ENCODE peak calls at places on chromosomes 1 and 21, in five cellular contexts. One of them, this sample, is unnamed.

GRCh38 chr1:92709738-92710137 is 75.2 kb downstream of the EVI5 start:
- DNase-seq in fibroblast of the aortic adventitia: peak
- DNase-seq in left ventricle myocardium inferior: no peak
- DNase-seq in colonic mucosa: no peak
- DNase-seq in fibroblast of pulmonary artery: peak
- DNase-seq in this sample: peak

GRCh38 chr1:39540504-39541031 is 36.0 kb downstream of the PABPC4 start:
- DNase-seq in fibroblast of the aortic adventitia: no peak
- DNase-seq in left ventricle myocardium inferior: peak
- DNase-seq in colonic mucosa: no peak
- DNase-seq in fibroblast of pulmonary artery: peak
- DNase-seq in this sample: no peak

GRCh38 chr21:36183144-36183795 is 26.6 kb downstream of the DOP1B start:
- DNase-seq in fibroblast of the aortic adventitia: no peak
- DNase-seq in left ventricle myocardium inferior: no peak
- DNase-seq in colonic mucosa: no peak
- DNase-seq in fibroblast of pulmonary artery: no peak
- DNase-seq in this sample: no peak

GRCh38 chr1:96292141-96292540 is 429.4 kb upstream of the PTBP2 start:
- DNase-seq in fibroblast of the aortic adventitia: no peak
- DNase-seq in left ventricle myocardium inferior: no peak
- DNase-seq in colonic mucosa: no peak
- DNase-seq in fibroblast of pulmonary artery: no peak
- DNase-seq in this sample: no peak

GRCh38 chr1:237705462-237705861 is 185.3 kb downstream of the ZP4 start:
- DNase-seq in fibroblast of the aortic adventitia: no peak
- DNase-seq in left ventricle myocardium inferior: no peak
- DNase-seq in colonic mucosa: no peak
- DNase-seq in fibroblast of pulmonary artery: no peak
- DNase-seq in this sample: no peak

GRCh38 chr1:45543599-45544417 is 6.8 kb upstream of the AKR1A1 start:
- DNase-seq in fibroblast of the aortic adventitia: peak
- DNase-seq in left ventricle myocardium inferior: peak
- DNase-seq in colonic mucosa: peak
- DNase-seq in fibroblast of pulmonary artery: peak
- DNase-seq in this sample: no peak

GRCh38 chr1:235883261-235883927 is 16.7 kb upstream of the LYST start:
- DNase-seq in fibroblast of the aortic adventitia: peak
- DNase-seq in left ventricle myocardium inferior: peak
- DNase-seq in colonic mucosa: peak
- DNase-seq in fibroblast of pulmonary artery: peak
- DNase-seq in this sample: peak

GRCh38 chr1:201882665-201883132 is 6.0 kb upstream of the SHISA4 start:
- DNase-seq in fibroblast of the aortic adventitia: peak
- DNase-seq in left ventricle myocardium inferior: no peak
- DNase-seq in colonic mucosa: no peak
- DNase-seq in fibroblast of pulmonary artery: peak
- DNase-seq in this sample: no peak

GRCh38 chr1:113943028-113943811 is 14.1 kb downstream of the HIPK1 start:
- DNase-seq in fibroblast of the aortic adventitia: peak
- DNase-seq in left ventricle myocardium inferior: no peak
- DNase-seq in colonic mucosa: no peak
- DNase-seq in fibroblast of pulmonary artery: peak
- DNase-seq in this sample: no peak

GRCh38 chr1:19375621-19376020 is 63.5 kb downstream of the SLC66A1 start:
- DNase-seq in fibroblast of the aortic adventitia: no peak
- DNase-seq in left ventricle myocardium inferior: no peak
- DNase-seq in colonic mucosa: no peak
- DNase-seq in fibroblast of pulmonary artery: peak
- DNase-seq in this sample: no peak

GRCh38 chr1:157704878-157705277 is 4.3 kb upstream of the FCRL3 start:
- DNase-seq in fibroblast of the aortic adventitia: no peak
- DNase-seq in left ventricle myocardium inferior: no peak
- DNase-seq in colonic mucosa: no peak
- DNase-seq in fibroblast of pulmonary artery: no peak
- DNase-seq in this sample: no peak

GRCh38 chr1:162587347-162587746 is 25.8 kb downstream of the UAP1 start:
- DNase-seq in fibroblast of the aortic adventitia: no peak
- DNase-seq in left ventricle myocardium inferior: no peak
- DNase-seq in colonic mucosa: no peak
- DNase-seq in fibroblast of pulmonary artery: no peak
- DNase-seq in this sample: no peak

GRCh38 chr1:201686709-201687455 is 142.1 kb upstream of the IPO9 start:
- DNase-seq in fibroblast of the aortic adventitia: no peak
- DNase-seq in left ventricle myocardium inferior: no peak
- DNase-seq in colonic mucosa: peak
- DNase-seq in fibroblast of pulmonary artery: no peak
- DNase-seq in this sample: no peak

GRCh38 chr1:1355376-1355775 is 3.0 kb downstream of the MXRA8 start:
- DNase-seq in fibroblast of the aortic adventitia: no peak
- DNase-seq in left ventricle myocardium inferior: no peak
- DNase-seq in colonic mucosa: no peak
- DNase-seq in fibroblast of pulmonary artery: no peak
- DNase-seq in this sample: no peak

GRCh38 chr1:109617291-109617801 is 2.1 kb downstream of the GNAT2 start:
- DNase-seq in fibroblast of the aortic adventitia: peak
- DNase-seq in left ventricle myocardium inferior: no peak
- DNase-seq in colonic mucosa: no peak
- DNase-seq in fibroblast of pulmonary artery: peak
- DNase-seq in this sample: peak

GRCh38 chr1:160116277-160117147 is 953 bp downstream of the ATP1A2 start:
- DNase-seq in fibroblast of the aortic adventitia: peak
- DNase-seq in left ventricle myocardium inferior: no peak
- DNase-seq in colonic mucosa: no peak
- DNase-seq in fibroblast of pulmonary artery: peak
- DNase-seq in this sample: peak

GRCh38 chr1:109535971-109536491 is 3.6 kb upstream of the GPR61 start:
- DNase-seq in fibroblast of the aortic adventitia: no peak
- DNase-seq in left ventricle myocardium inferior: peak
- DNase-seq in colonic mucosa: no peak
- DNase-seq in fibroblast of pulmonary artery: no peak
- DNase-seq in this sample: no peak

GRCh38 chr1:168470821-168471473 is 72.8 kb downstream of the XCL2 start:
- DNase-seq in fibroblast of the aortic adventitia: peak
- DNase-seq in left ventricle myocardium inferior: no peak
- DNase-seq in colonic mucosa: no peak
- DNase-seq in fibroblast of pulmonary artery: peak
- DNase-seq in this sample: peak

GRCh38 chr1:168421399-168422004 is 122.3 kb downstream of the XCL2 start:
- DNase-seq in fibroblast of the aortic adventitia: no peak
- DNase-seq in left ventricle myocardium inferior: no peak
- DNase-seq in colonic mucosa: no peak
- DNase-seq in fibroblast of pulmonary artery: no peak
- DNase-seq in this sample: no peak

GRCh38 chr1:63892632-63893395 is 119.0 kb downstream of the ROR1 start:
- DNase-seq in fibroblast of the aortic adventitia: peak
- DNase-seq in left ventricle myocardium inferior: no peak
- DNase-seq in colonic mucosa: no peak
- DNase-seq in fibroblast of pulmonary artery: peak
- DNase-seq in this sample: peak

GRCh38 chr1:53359225-53359933 is 31.5 kb upstream of the LRP8 start:
- DNase-seq in fibroblast of the aortic adventitia: no peak
- DNase-seq in left ventricle myocardium inferior: no peak
- DNase-seq in colonic mucosa: no peak
- DNase-seq in fibroblast of pulmonary artery: no peak
- DNase-seq in this sample: no peak

GRCh38 chr1:61120998-61121397 is 38.6 kb downstream of the NFIA start:
- DNase-seq in fibroblast of the aortic adventitia: peak
- DNase-seq in left ventricle myocardium inferior: no peak
- DNase-seq in colonic mucosa: no peak
- DNase-seq in fibroblast of pulmonary artery: peak
- DNase-seq in this sample: no peak

GRCh38 chr1:15847893-15848142 is 311 bp downstream of the SPEN start:
- DNase-seq in fibroblast of the aortic adventitia: no peak
- DNase-seq in left ventricle myocardium inferior: no peak
- DNase-seq in colonic mucosa: no peak
- DNase-seq in fibroblast of pulmonary artery: no peak
- DNase-seq in this sample: no peak

GRCh38 chr1:224617410-224618361 is 1.6 kb downstream of the CNIH3 start:
- DNase-seq in fibroblast of the aortic adventitia: peak
- DNase-seq in left ventricle myocardium inferior: no peak
- DNase-seq in colonic mucosa: no peak
- DNase-seq in fibroblast of pulmonary artery: no peak
- DNase-seq in this sample: no peak

GRCh38 chr1:33716976-33717688 is 146.7 kb upstream of the HMGB4 start:
- DNase-seq in fibroblast of the aortic adventitia: no peak
- DNase-seq in left ventricle myocardium inferior: no peak
- DNase-seq in colonic mucosa: no peak
- DNase-seq in fibroblast of pulmonary artery: no peak
- DNase-seq in this sample: no peak

GRCh38 chr1:46274224-46275029 is 26.9 kb downstream of the RAD54L start:
- DNase-seq in fibroblast of the aortic adventitia: no peak
- DNase-seq in left ventricle myocardium inferior: no peak
- DNase-seq in colonic mucosa: no peak
- DNase-seq in fibroblast of pulmonary artery: no peak
- DNase-seq in this sample: no peak

GRCh38 chr1:157147037-157147436 is 8.8 kb upstream of the ETV3 start:
- DNase-seq in fibroblast of the aortic adventitia: no peak
- DNase-seq in left ventricle myocardium inferior: no peak
- DNase-seq in colonic mucosa: no peak
- DNase-seq in fibroblast of pulmonary artery: no peak
- DNase-seq in this sample: no peak

GRCh38 chr21:42818328-42818749 is 61.0 kb downstream of the WDR4 start:
- DNase-seq in fibroblast of the aortic adventitia: peak
- DNase-seq in left ventricle myocardium inferior: peak
- DNase-seq in colonic mucosa: peak
- DNase-seq in fibroblast of pulmonary artery: peak
- DNase-seq in this sample: no peak

DNA sequence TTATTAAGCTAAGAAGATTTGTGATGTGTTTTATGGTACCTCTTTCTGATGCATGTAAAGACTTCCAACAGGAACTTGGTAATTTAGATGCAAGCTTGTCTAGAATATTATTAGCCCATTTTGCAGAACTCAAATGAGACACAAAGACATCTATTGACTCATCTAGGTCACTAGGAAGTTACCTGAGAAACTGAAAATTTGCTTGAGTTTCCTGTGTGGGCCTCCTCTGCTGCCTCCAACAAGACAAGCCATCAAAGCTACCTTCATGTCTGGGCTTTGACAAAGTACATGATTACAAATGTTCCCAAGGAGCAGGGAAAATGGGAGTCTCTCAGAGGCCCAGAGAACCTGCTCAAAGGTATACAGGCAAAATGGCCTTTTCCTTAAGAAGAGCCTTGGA is 5.6 kb downstream of the RUNX1 start:
- DNase-seq in fibroblast of the aortic adventitia: no peak
- DNase-seq in left ventricle myocardium inferior: no peak
- DNase-seq in colonic mucosa: no peak
- DNase-seq in fibroblast of pulmonary artery: no peak
- DNase-seq in this sample: no peak
- H3K4me3 ChIP-seq in fibroblast of the aortic adventitia: no peak
- H3K4me3 ChIP-seq in left ventricle myocardium inferior: no peak
- H3K4me3 ChIP-seq in colonic mucosa: no peak
- H3K4me3 ChIP-seq in fibroblast of pulmonary artery: no peak
- H3K4me3 ChIP-seq in this sample: no peak

GRCh38 chr1:182281541-182281940 is 110.0 kb downstream of the GLUL start:
- DNase-seq in fibroblast of the aortic adventitia: no peak
- DNase-seq in left ventricle myocardium inferior: peak
- DNase-seq in colonic mucosa: no peak
- DNase-seq in fibroblast of pulmonary artery: no peak
- DNase-seq in this sample: no peak
- TF ChIP-seq CTCF in fibroblast of the aortic adventitia: no peak
- TF ChIP-seq CTCF in left ventricle myocardium inferior: no peak
- TF ChIP-seq CTCF in colonic mucosa: no peak
- TF ChIP-seq CTCF in fibroblast of pulmonary artery: no peak
- TF ChIP-seq CTCF in this sample: no peak

GRCh38 chr1:43388021-43388575 is 1.5 kb downstream of the MED8 start:
- DNase-seq in fibroblast of the aortic adventitia: peak
- DNase-seq in left ventricle myocardium inferior: no peak
- DNase-seq in colonic mucosa: no peak
- DNase-seq in fibroblast of pulmonary artery: no peak
- DNase-seq in this sample: no peak
- H3K4me3 ChIP-seq in fibroblast of the aortic adventitia: peak
- H3K4me3 ChIP-seq in left ventricle myocardium inferior: peak
- H3K4me3 ChIP-seq in colonic mucosa: no peak
- H3K4me3 ChIP-seq in fibroblast of pulmonary artery: no peak
- H3K4me3 ChIP-seq in this sample: peak

GRCh38 chr21:39120876-39121599 is 62.2 kb downstream of the PSMG1 start:
- DNase-seq in fibroblast of the aortic adventitia: no peak
- DNase-seq in left ventricle myocardium inferior: no peak
- DNase-seq in colonic mucosa: peak
- DNase-seq in fibroblast of pulmonary artery: peak
- DNase-seq in this sample: no peak
- TF ChIP-seq CTCF in fibroblast of the aortic adventitia: no peak
- TF ChIP-seq CTCF in left ventricle myocardium inferior: no peak
- TF ChIP-seq CTCF in colonic mucosa: no peak
- TF ChIP-seq CTCF in fibroblast of pulmonary artery: no peak
- TF ChIP-seq CTCF in this sample: no peak

DNA sequence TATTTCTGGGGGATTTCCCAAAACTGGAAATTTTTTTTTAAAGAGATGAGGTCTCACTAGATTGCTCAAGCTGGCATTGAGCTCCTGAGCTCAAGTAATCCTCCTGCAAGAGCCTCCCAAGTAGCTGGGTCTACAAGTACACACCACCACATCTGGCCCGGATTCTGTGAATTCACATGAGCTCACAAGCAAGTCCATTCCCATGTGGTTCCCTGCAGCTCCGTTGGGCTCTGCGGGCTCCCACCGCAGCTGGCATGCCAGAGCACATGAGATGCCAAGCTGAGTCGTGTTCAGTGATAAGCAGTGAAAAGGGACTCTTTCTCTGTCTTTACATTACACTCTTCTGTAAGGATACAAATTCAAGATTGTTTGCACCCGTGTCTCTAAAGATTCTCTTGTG is 21.9 kb upstream of the TTF2 start:
- DNase-seq in fibroblast of the aortic adventitia: no peak
- DNase-seq in left ventricle myocardium inferior: no peak
- DNase-seq in colonic mucosa: no peak
- DNase-seq in fibroblast of pulmonary artery: no peak
- DNase-seq in this sample: no peak
- H3K4me3 ChIP-seq in fibroblast of the aortic adventitia: no peak
- H3K4me3 ChIP-seq in left ventricle myocardium inferior: no peak
- H3K4me3 ChIP-seq in colonic mucosa: no peak
- H3K4me3 ChIP-seq in fibroblast of pulmonary artery: no peak
- H3K4me3 ChIP-seq in this sample: no peak

DNA sequence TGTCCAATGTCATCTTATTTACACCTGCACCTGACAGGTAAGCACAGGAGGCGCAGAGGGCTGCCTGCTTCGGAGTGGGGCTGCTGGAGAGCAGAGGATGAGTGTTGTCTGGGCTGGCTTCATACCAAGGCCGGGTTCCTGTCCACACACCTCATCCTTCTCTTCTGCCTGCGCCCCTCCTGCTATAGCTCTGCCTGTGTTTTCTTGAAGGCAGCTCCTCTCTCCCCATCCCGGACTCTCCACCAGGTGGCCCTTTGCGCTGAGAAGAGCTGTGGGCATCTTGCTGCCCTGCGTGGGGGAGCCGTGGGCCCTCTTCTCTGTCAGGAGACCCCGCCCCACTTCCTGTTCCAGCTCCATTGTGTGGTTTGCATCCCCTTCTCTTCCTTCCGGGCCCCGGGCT is 35.0 kb downstream of the ARHGEF10L start:
- DNase-seq in fibroblast of the aortic adventitia: no peak
- DNase-seq in left ventricle myocardium inferior: no peak
- DNase-seq in colonic mucosa: no peak
- DNase-seq in fibroblast of pulmonary artery: no peak
- DNase-seq in this sample: no peak
- TF ChIP-seq CTCF in fibroblast of the aortic adventitia: peak
- TF ChIP-seq CTCF in left ventricle myocardium inferior: peak
- TF ChIP-seq CTCF in colonic mucosa: no peak
- TF ChIP-seq CTCF in fibroblast of pulmonary artery: peak
- TF ChIP-seq CTCF in this sample: peak